ENCODE peak calls at places on chromosomes 7 and 10, in ten cellular contexts. Z is psoas muscle; P is CD8-positive, alpha-beta T cell; X is left ventricle myocardium inferior; R is IMR-90; E is foreskin fibroblast; N is neural crest cell; M is uterus; V is astrocyte of the cerebellum; U is fibroblast of lung. L is an unnamed sample.

GRCh38 chr7:34015656-34016055 is 110.3 kb downstream of the BMPER start:
- DNase-seq in Z (no peak), P (no peak), X (no peak), R (no peak), E (no peak), N (no peak), M (no peak), V (no peak), U (no peak), L (no peak)

GRCh38 chr10:112441520-112441919 is 5.2 kb downstream of the ZDHHC6 start:
- DNase-seq in Z (no peak), P (no peak), X (no peak), R (no peak), E (no peak), N (no peak), M (no peak), V (no peak), U (no peak), L (no peak)

GRCh38 chr10:124482401-124482800 is 20.8 kb downstream of the LHPP start:
- DNase-seq in Z (peak), P (no peak), X (no peak), R (no peak), E (no peak), N (no peak), M (no peak), V (no peak), U (no peak), L (no peak)

GRCh38 chr7:32561613-32562012 is 66.3 kb downstream of the AVL9 start:
- DNase-seq in Z (no peak), P (no peak), X (no peak), R (no peak), E (no peak), N (no peak), M (no peak), V (no peak), U (no peak), L (no peak)

GRCh38 chr7:81074406-81074805 is 155.6 kb upstream of the SEMA3C start:
- DNase-seq in Z (no peak), P (no peak), X (no peak), R (no peak), E (no peak), N (no peak), M (no peak), V (no peak), U (no peak), L (no peak)

GRCh38 chr7:22406715-22407114 is 49.8 kb upstream of the RAPGEF5 start:
- DNase-seq in Z (no peak), P (no peak), X (no peak), R (no peak), E (no peak), N (no peak), M (no peak), V (no peak), U (no peak), L (no peak)

GRCh38 chr7:148623586-148624282 is 33.2 kb downstream of the C7orf33 start:
- DNase-seq in Z (no peak), P (no peak), X (no peak), R (peak), E (peak), N (no peak), M (no peak), V (peak), U (peak), L (no peak)

GRCh38 chr7:1529383-1530116 is 952 bp upstream of the MAFK start:
- DNase-seq in Z (peak), P (no peak), X (no peak), R (no peak), E (no peak), N (no peak), M (peak), V (no peak), U (no peak), L (no peak)

GRCh38 chr10:4977025-4977424 is 13.8 kb downstream of the AKR1C1 start:
- DNase-seq in Z (no peak), P (no peak), X (no peak), R (no peak), E (no peak), N (no peak), M (no peak), V (no peak), U (no peak), L (no peak)

GRCh38 chr10:28839600-28840007 is 162.3 kb downstream of the BAMBI start:
- DNase-seq in Z (no peak), P (no peak), X (peak), R (peak), E (no peak), N (no peak), M (peak), V (no peak), U (peak), L (no peak)

GRCh38 chr10:97542169-97543024 is 30.2 kb upstream of the ANKRD2 start:
- DNase-seq in Z (peak), P (no peak), X (peak), R (peak), E (peak), N (no peak), M (peak), V (peak), U (peak), L (no peak)

GRCh38 chr10:73264423-73264822 is 12.0 kb upstream of the MRPS16 start:
- DNase-seq in Z (no peak), P (no peak), X (no peak), R (no peak), E (no peak), N (no peak), M (no peak), V (no peak), U (no peak), L (no peak)

GRCh38 chr10:121734517-121735137 is 136.4 kb upstream of the FGFR2 start:
- DNase-seq in Z (no peak), P (no peak), X (no peak), R (no peak), E (no peak), N (peak), M (no peak), V (no peak), U (no peak), L (no peak)

GRCh38 chr7:27129729-27130539 is 623 bp downstream of the HOXA4 start:
- DNase-seq in Z (peak), P (no peak), X (no peak), R (no peak), E (no peak), N (no peak), M (no peak), V (no peak), U (peak), L (no peak)

GRCh38 chr10:112585052-112585451 is 138.0 kb downstream of the VTI1A start:
- DNase-seq in Z (no peak), P (no peak), X (no peak), R (peak), E (peak), N (no peak), M (no peak), V (no peak), U (peak), L (no peak)

GRCh38 chr7:112238852-112239610 is 32.5 kb downstream of the ZNF277 start:
- DNase-seq in Z (no peak), P (no peak), X (no peak), R (peak), E (no peak), N (no peak), M (no peak), V (no peak), U (peak), L (no peak)

GRCh38 chr7:98930921-98931320 is 52.6 kb downstream of the TRRAP start:
- DNase-seq in Z (no peak), P (no peak), X (no peak), R (peak), E (no peak), N (no peak), M (no peak), V (no peak), U (peak), L (no peak)

GRCh38 chr7:11831727-11832495 is at the start of gene THSD7A:
- DNase-seq in Z (peak), P (no peak), X (peak), R (peak), E (peak), N (peak), M (peak), V (no peak), U (peak), L (peak)

GRCh38 chr10:64771253-64771652 is 1250.1 kb downstream of the REEP3 start:
- DNase-seq in Z (no peak), P (no peak), X (no peak), R (no peak), E (no peak), N (no peak), M (no peak), V (no peak), U (no peak), L (no peak)

GRCh38 chr7:103373866-103374643 is 26.6 kb downstream of the PSMC2 start:
- DNase-seq in Z (no peak), P (no peak), X (no peak), R (no peak), E (no peak), N (no peak), M (no peak), V (no peak), U (no peak), L (no peak)

GRCh38 chr10:61617586-61617985 is 45.1 kb upstream of the CABCOCO1 start:
- DNase-seq in Z (no peak), P (no peak), X (no peak), R (no peak), E (no peak), N (no peak), M (no peak), V (no peak), U (no peak), L (no peak)

GRCh38 chr7:78924581-78924980 is 528.9 kb downstream of the MAGI2 start:
- DNase-seq in Z (no peak), P (no peak), X (no peak), R (peak), E (peak), N (no peak), M (no peak), V (peak), U (peak), L (no peak)
- TF ChIP-seq CTCF in Z (peak), P (no peak), X (peak), R (peak), E (no peak), N (peak), M (no peak), V (peak), U (peak), L (peak)

GRCh38 chr10:96043157-96043894 is at the start of gene CCNJ:
- DNase-seq in Z (peak), P (peak), X (peak), R (peak), E (peak), N (peak), M (peak), V (peak), U (peak), L (peak)
- TF ChIP-seq CTCF in Z (peak), P (no peak), X (peak), R (peak), E (no peak), N (peak), M (peak), V (no peak), U (peak), L (no peak)

GRCh38 chr10:104622175-104622574 is 18.9 kb upstream of the SORCS3 start:
- DNase-seq in Z (no peak), P (no peak), X (no peak), R (no peak), E (no peak), N (no peak), M (no peak), V (no peak), U (no peak), L (no peak)

GRCh38 chr10:104617831-104618230 is 23.3 kb upstream of the SORCS3 start:
- DNase-seq in Z (no peak), P (no peak), X (no peak), R (no peak), E (no peak), N (no peak), M (no peak), V (no peak), U (no peak), L (no peak)

DNA sequence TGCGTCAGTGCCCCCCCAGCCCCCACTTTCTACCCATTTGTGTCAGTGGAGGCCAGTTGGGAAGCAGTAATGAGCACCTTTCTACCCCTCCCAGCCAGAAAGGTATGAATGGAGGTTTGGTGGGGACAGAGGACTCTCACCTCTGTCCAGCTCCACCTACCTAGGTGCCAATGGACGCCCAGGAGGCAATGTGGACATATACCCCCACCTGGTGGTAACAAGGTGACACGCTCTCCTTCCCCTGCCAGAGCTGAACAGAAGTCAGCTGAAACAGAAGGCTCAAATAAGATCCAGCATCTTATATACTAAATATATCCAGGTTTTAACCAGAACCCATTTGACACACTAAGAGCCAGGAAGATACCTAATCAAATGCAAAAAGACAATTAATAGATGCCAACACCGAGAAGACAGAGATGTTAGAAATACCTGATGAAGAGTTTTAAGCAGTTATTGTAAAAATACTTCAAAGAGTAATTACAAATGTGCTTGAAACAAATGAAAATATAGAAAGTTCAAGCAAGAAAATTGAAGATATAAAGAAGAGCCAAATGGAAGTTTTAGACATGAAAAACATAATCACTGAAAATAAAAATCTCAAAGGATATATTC is 18.4 kb upstream of the SORCS3 start:
- DNase-seq in Z (no peak), P (no peak), X (no peak), R (no peak), E (no peak), N (no peak), M (no peak), V (no peak), U (no peak), L (no peak)
- TF ChIP-seq CTCF in Z (no peak), P (no peak), X (peak), R (no peak), E (peak), N (peak), M (no peak), V (peak), U (peak), L (peak)

GRCh38 chr10:16521311-16522016 is at the start of gene C1QL3:
- DNase-seq in Z (no peak), P (no peak), X (no peak), R (peak), E (no peak), N (peak), M (no peak), V (peak), U (peak), L (no peak)
- TF ChIP-seq CTCF in Z (no peak), P (no peak), X (no peak), R (no peak), E (no peak), N (no peak), M (no peak), V (no peak), U (no peak), L (no peak)

GRCh38 chr10:132023092-132023811 is 41.5 kb upstream of the BNIP3 start:
- DNase-seq in Z (peak), P (peak), X (peak), R (peak), E (peak), N (peak), M (peak), V (peak), U (peak), L (peak)
- TF ChIP-seq CTCF in Z (peak), P (peak), X (peak), R (peak), E (peak), N (peak), M (peak), V (peak), U (peak), L (peak)

GRCh38 chr10:3651969-3652653 is 132.9 kb downstream of the KLF6 start:
- DNase-seq in Z (no peak), P (no peak), X (no peak), R (no peak), E (no peak), N (no peak), M (no peak), V (no peak), U (no peak), L (no peak)
- TF ChIP-seq CTCF in Z (no peak), P (no peak), X (no peak), R (no peak), E (no peak), N (no peak), M (no peak), V (no peak), U (no peak), L (no peak)

GRCh38 chr7:142420554-142421362 is 162.9 kb upstream of the PRSS58 start:
- DNase-seq in Z (no peak), P (no peak), X (no peak), R (peak), E (peak), N (no peak), M (no peak), V (no peak), U (peak), L (no peak)
- TF ChIP-seq CTCF in Z (peak), P (no peak), X (no peak), R (peak), E (peak), N (no peak), M (no peak), V (peak), U (peak), L (peak)

GRCh38 chr10:79490400-79491081 is 21.8 kb upstream of the EIF5AL1 start:
- DNase-seq in Z (peak), P (no peak), X (peak), R (peak), E (no peak), N (no peak), M (peak), V (peak), U (peak), L (no peak)

GRCh38 chr10:79492839-79493238 is 19.5 kb upstream of the EIF5AL1 start:
- DNase-seq in Z (no peak), P (no peak), X (no peak), R (no peak), E (no peak), N (no peak), M (no peak), V (no peak), U (no peak), L (no peak)

GRCh38 chr10:79492256-79492655 is 20.1 kb upstream of the EIF5AL1 start:
- DNase-seq in Z (no peak), P (no peak), X (no peak), R (no peak), E (no peak), N (no peak), M (no peak), V (no peak), U (no peak), L (no peak)

GRCh38 chr10:79488870-79489269 is 23.5 kb upstream of the EIF5AL1 start:
- DNase-seq in Z (no peak), P (no peak), X (no peak), R (no peak), E (no peak), N (no peak), M (no peak), V (no peak), U (no peak), L (no peak)

GRCh38 chr10:79491171-79491835 is 21.0 kb upstream of the EIF5AL1 start:
- DNase-seq in Z (no peak), P (no peak), X (no peak), R (no peak), E (no peak), N (no peak), M (no peak), V (no peak), U (no peak), L (no peak)
- TF ChIP-seq CTCF in Z (no peak), P (no peak), X (no peak), R (no peak), E (no peak), N (no peak), M (no peak), V (peak), U (no peak), L (no peak)

GRCh38 chr10:416091-416515 is 273.4 kb downstream of the DIP2C start:
- DNase-seq in Z (no peak), P (no peak), X (no peak), R (no peak), E (no peak), N (no peak), M (no peak), V (no peak), U (peak), L (no peak)
- TF ChIP-seq CTCF in Z (no peak), P (no peak), X (no peak), R (no peak), E (no peak), N (no peak), M (no peak), V (no peak), U (no peak), L (no peak)

L was measured in D721Med.